ENCODE peak calls at places on chromosomes 2 and 18, in six cellular contexts. V is GM12878, O is HCT116, L is K562, T is HepG2, A is H1. D is an unnamed sample.

GRCh38 chr2:20623241-20623640 is 27.7 kb downstream of the HS1BP3 start:
- DNase-seq in T (no peak), O (no peak), V (no peak), L (no peak), A (no peak), D (no peak)

GRCh38 chr2:107663632-107664031 is 163.1 kb upstream of the RGPD4 start:
- DNase-seq in O (no peak), A (no peak), T (no peak), L (no peak), V (no peak), D (no peak)

GRCh38 chr18:21735452-21736015 is 5.1 kb upstream of the MIB1 start:
- DNase-seq in O (no peak), V (no peak), A (no peak), T (peak; percentile 79), L (peak; percentile 58), D (peak; percentile 57)

GRCh38 chr2:200747668-200748618 is 63.8 kb upstream of the BZW1 start:
- DNase-seq in A (no peak), O (no peak), V (no peak), L (no peak), T (peak; percentile 99), D (no peak)

GRCh38 chr2:30113617-30114293 is 33.1 kb upstream of the YPEL5 start:
- DNase-seq in L (no peak), T (no peak), O (no peak), A (no peak), V (no peak), D (no peak)

GRCh38 chr2:176246324-176246723 is 22.9 kb upstream of the MTX2 start:
- DNase-seq in A (no peak), V (no peak), O (no peak), T (no peak), L (no peak), D (no peak)

GRCh38 chr18:5527603-5528002 is 16.2 kb downstream of the EPB41L3 start:
- DNase-seq in O (no peak), A (no peak), L (no peak), V (no peak), T (no peak), D (no peak)

GRCh38 chr2:141692829-141693228 is 438.0 kb downstream of the LRP1B start:
- DNase-seq in L (no peak), A (no peak), T (no peak), V (no peak), O (no peak), D (no peak)

GRCh38 chr2:54999182-54999581 is 51.1 kb downstream of the RTN4 start:
- DNase-seq in T (no peak), A (no peak), L (no peak), O (no peak), V (no peak), D (no peak)

GRCh38 chr18:4352746-4353522 is 102.2 kb downstream of the DLGAP1 start:
- DNase-seq in A (peak; percentile 9), T (no peak), V (no peak), O (no peak), L (no peak), D (peak; percentile 11)

GRCh38 chr2:168526641-168527040 is 70.6 kb downstream of the CERS6 start:
- DNase-seq in L (no peak), O (no peak), V (no peak), A (no peak), T (no peak), D (no peak)

GRCh38 chr2:118223487-118224136 is 135.3 kb downstream of the INSIG2 start:
- DNase-seq in O (no peak), T (no peak), A (no peak), V (no peak), L (no peak), D (no peak)

GRCh38 chr2:15223887-15224286 is 337.2 kb downstream of the NBAS start:
- DNase-seq in T (no peak), L (no peak), A (no peak), V (no peak), O (no peak), D (no peak)

GRCh38 chr2:186675380-186675779 is 18.5 kb upstream of the FAM171B start:
- DNase-seq in A (no peak), V (no peak), T (no peak), L (no peak), O (no peak), D (no peak)

GRCh38 chr18:57585421-57585820 is 1.1 kb downstream of the FECH start:
- DNase-seq in T (no peak), V (no peak), O (no peak), L (no peak), A (no peak), D (no peak)

GRCh38 chr2:232994446-232994845 is 18.6 kb downstream of the NGEF start:
- DNase-seq in T (no peak), L (no peak), V (no peak), A (no peak), O (no peak), D (no peak)

GRCh38 chr2:66228128-66228547 is 206.8 kb upstream of the MEIS1 start:
- DNase-seq in T (no peak), A (no peak), O (no peak), L (no peak), V (no peak), D (no peak)

GRCh38 chr2:24421668-24422067 is 61.3 kb upstream of the ITSN2 start:
- DNase-seq in T (peak; percentile 52), V (no peak), O (peak; percentile 48), L (peak; percentile 14), A (no peak), D (peak; percentile 66)

GRCh38 chr2:26978061-26978596 is 7.7 kb downstream of the MAPRE3 start:
- DNase-seq in O (no peak), A (no peak), T (no peak), L (peak; percentile 68), V (no peak), D (no peak)

GRCh38 chr2:149768320-149768799 is 180.8 kb upstream of the MMADHC start:
- DNase-seq in T (no peak), V (no peak), L (no peak), A (no peak), O (no peak), D (no peak)

GRCh38 chr2:97748397-97748796 is 35.0 kb downstream of the ZAP70 start:
- DNase-seq in V (no peak), T (peak; percentile 67), A (peak; percentile 57), O (no peak), L (peak; percentile 67), D (peak; percentile 77)

GRCh38 chr2:164984428-164984827 is 29.1 kb upstream of the SLC38A11 start:
- DNase-seq in T (no peak), O (no peak), V (no peak), L (no peak), A (no peak), D (no peak)

GRCh38 chr2:11071207-11071606 is 84.1 kb upstream of the SLC66A3 start:
- DNase-seq in V (no peak), T (no peak), L (no peak), O (no peak), A (no peak), D (peak; percentile 18)

GRCh38 chr18:79574938-79575525 is 104.6 kb upstream of the CTDP1 start:
- DNase-seq in L (no peak), A (no peak), V (no peak), T (no peak), O (no peak), D (no peak)

GRCh38 chr2:165082479-165082878 is 121.4 kb downstream of the SCN3A start:
- DNase-seq in L (no peak), O (no peak), T (no peak), V (no peak), A (no peak), D (no peak)

GRCh38 chr2:207926133-207927076 is 98.9 kb downstream of the PLEKHM3 start:
- DNase-seq in T (peak; percentile 96), V (no peak), L (no peak), O (no peak), A (no peak), D (no peak)

GRCh38 chr2:129741623-129742022 is 237.8 kb upstream of the RAB6C start:
- DNase-seq in V (no peak), O (no peak), T (no peak), A (no peak), L (no peak), D (no peak)

GRCh38 chr18:25248755-25249154 is 103.2 kb downstream of the ZNF521 start:
- DNase-seq in L (no peak), V (no peak), A (no peak), T (no peak), O (no peak), D (no peak)

GRCh38 chr18:59696311-59697235 is 650 bp downstream of the CCBE1 start:
- DNase-seq in O (no peak), L (no peak), T (no peak), A (no peak), V (no peak), D (no peak)

GRCh38 chr18:59695551-59695950 is 1.7 kb downstream of the CCBE1 start:
- DNase-seq in A (no peak), O (no peak), L (no peak), V (no peak), T (no peak), D (no peak)

GRCh38 chr18:59699061-59699460 is 1.8 kb upstream of the CCBE1 start:
- DNase-seq in A (no peak), L (no peak), O (no peak), T (no peak), V (no peak), D (no peak)

GRCh38 chr18:59699750-59700534 is 2.7 kb upstream of the CCBE1 start:
- DNase-seq in A (no peak), L (no peak), T (no peak), O (no peak), V (no peak), D (no peak)

GRCh38 chr18:59697236-59697932 is at the start of gene CCBE1:
- DNase-seq in V (no peak), A (peak; percentile 49), O (peak; percentile 29), L (peak; percentile 60), T (no peak), D (peak; percentile 52)
- TF ChIP-seq ZNF274 in V (no peak), A (no peak), O (no peak), L (no peak), T (no peak), D (no peak)

GRCh38 chr2:101330253-101330921 is 21.9 kb upstream of the RNF149 start:
- DNase-seq in V (no peak), O (no peak), A (no peak), L (no peak), T (peak; percentile 92), D (peak; percentile 69)
- TF ChIP-seq YY1 in V (no peak), O (no peak), A (no peak), L (no peak), T (no peak), D (no peak)

GRCh38 chr2:224650815-224651439 is 65.2 kb downstream of the CCDC195 start:
- DNase-seq in T (peak; percentile 57), O (peak; percentile 53), L (peak; percentile 29), A (no peak), V (no peak), D (peak; percentile 58)

GRCh38 chr2:224640694-224641093 is 55.5 kb upstream of the CUL3 start:
- DNase-seq in A (no peak), L (no peak), O (no peak), T (no peak), V (no peak), D (no peak)

GRCh38 chr2:224645722-224646121 is 60.6 kb upstream of the CUL3 start:
- DNase-seq in A (no peak), V (no peak), L (no peak), O (no peak), T (no peak), D (no peak)

GRCh38 chr2:224646242-224646846 is 61.2 kb upstream of the CUL3 start:
- DNase-seq in A (no peak), O (peak; percentile 38), V (no peak), T (peak; percentile 25), L (peak; percentile 12), D (peak; percentile 9)
- H3K9me3 ChIP-seq in A (no peaks in the 10 kb centered on the region), O (no peaks in the 10 kb centered on the region), V (no peaks in the 10 kb centered on the region), T (no peaks in the 10 kb centered on the region), L (no peaks in the 10 kb centered on the region), D (no peaks in the 10 kb centered on the region)

GRCh38 chr2:195094330-195094729 is 562.7 kb upstream of the SLC39A10 start:
- DNase-seq in V (peak; percentile 7), O (no peak), T (no peak), L (no peak), A (no peak), D (no peak)
- TF ChIP-seq ZNF274 in V (no peak), O (no peak), T (no peak), L (no peak), A (no peak), D (no peak)

D was measured in NT2/D1.